ENCODE peak calls at places on chromosomes 13 and 19, in seven cellular contexts. One of them, this sample, is unnamed. For H3K36me3 and H3K4me1, the result is how much of the 10 kb centered on the place peaks cover.

GRCh38 chr13:97502192-97502591 is 68.2 kb downstream of the RAP2A start:
- DNase-seq in A673: no peak
- DNase-seq in psoas muscle: no peak
- DNase-seq in heart right ventricle: peak
- DNase-seq in tibial artery: peak
- DNase-seq in OCI-LY7: no peak
- DNase-seq in right lobe of liver: no peak
- DNase-seq in this sample: no peak

GRCh38 chr19:55563261-55563690 is 17.4 kb downstream of the ZNF579 start:
- DNase-seq in A673: no peak
- DNase-seq in psoas muscle: peak
- DNase-seq in heart right ventricle: peak
- DNase-seq in tibial artery: no peak
- DNase-seq in OCI-LY7: no peak
- DNase-seq in right lobe of liver: no peak
- DNase-seq in this sample: no peak

GRCh38 chr19:17794731-17795494 is at the start of gene B3GNT3:
- DNase-seq in A673: peak
- DNase-seq in psoas muscle: peak
- DNase-seq in heart right ventricle: no peak
- DNase-seq in tibial artery: no peak
- DNase-seq in OCI-LY7: no peak
- DNase-seq in right lobe of liver: peak
- DNase-seq in this sample: peak

GRCh38 chr13:25951831-25952230 is 100.0 kb downstream of the SHISA2 start:
- DNase-seq in A673: no peak
- DNase-seq in psoas muscle: no peak
- DNase-seq in heart right ventricle: no peak
- DNase-seq in tibial artery: no peak
- DNase-seq in OCI-LY7: no peak
- DNase-seq in right lobe of liver: no peak
- DNase-seq in this sample: no peak

GRCh38 chr13:33195693-33196464 is 89.7 kb downstream of the STARD13 start:
- DNase-seq in A673: no peak
- DNase-seq in psoas muscle: no peak
- DNase-seq in heart right ventricle: no peak
- DNase-seq in tibial artery: no peak
- DNase-seq in OCI-LY7: no peak
- DNase-seq in right lobe of liver: no peak
- DNase-seq in this sample: no peak

GRCh38 chr13:50668044-50668443 is 175.4 kb downstream of the DLEU7 start:
- DNase-seq in A673: no peak
- DNase-seq in psoas muscle: no peak
- DNase-seq in heart right ventricle: no peak
- DNase-seq in tibial artery: no peak
- DNase-seq in OCI-LY7: no peak
- DNase-seq in right lobe of liver: no peak
- DNase-seq in this sample: no peak

GRCh38 chr13:38582133-38582532 is 104.7 kb upstream of the FREM2 start:
- DNase-seq in A673: peak
- DNase-seq in psoas muscle: no peak
- DNase-seq in heart right ventricle: peak
- DNase-seq in tibial artery: no peak
- DNase-seq in OCI-LY7: peak
- DNase-seq in right lobe of liver: no peak
- DNase-seq in this sample: no peak

GRCh38 chr19:28553005-28553404 is 659.9 kb downstream of the UQCRFS1 start:
- DNase-seq in A673: no peak
- DNase-seq in psoas muscle: no peak
- DNase-seq in heart right ventricle: no peak
- DNase-seq in tibial artery: no peak
- DNase-seq in OCI-LY7: no peak
- DNase-seq in right lobe of liver: no peak
- DNase-seq in this sample: no peak

GRCh38 chr19:16951529-16951928 is 62.7 kb downstream of the F2RL3 start:
- DNase-seq in A673: no peak
- DNase-seq in psoas muscle: no peak
- DNase-seq in heart right ventricle: no peak
- DNase-seq in tibial artery: no peak
- DNase-seq in OCI-LY7: no peak
- DNase-seq in right lobe of liver: no peak
- DNase-seq in this sample: no peak

GRCh38 chr13:99086869-99087129 is 108.9 kb upstream of the DOCK9 start:
- DNase-seq in A673: peak
- DNase-seq in psoas muscle: no peak
- DNase-seq in heart right ventricle: no peak
- DNase-seq in tibial artery: no peak
- DNase-seq in OCI-LY7: no peak
- DNase-seq in right lobe of liver: peak
- DNase-seq in this sample: no peak

GRCh38 chr19:4012092-4012974 is 4.8 kb downstream of the PIAS4 start:
- DNase-seq in A673: no peak
- DNase-seq in psoas muscle: no peak
- DNase-seq in heart right ventricle: no peak
- DNase-seq in tibial artery: no peak
- DNase-seq in OCI-LY7: no peak
- DNase-seq in right lobe of liver: peak
- DNase-seq in this sample: no peak

GRCh38 chr13:30338952-30339351 is 31.6 kb upstream of the KATNAL1 start:
- DNase-seq in A673: no peak
- DNase-seq in psoas muscle: no peak
- DNase-seq in heart right ventricle: no peak
- DNase-seq in tibial artery: no peak
- DNase-seq in OCI-LY7: no peak
- DNase-seq in right lobe of liver: no peak
- DNase-seq in this sample: no peak

GRCh38 chr13:24747248-24748151 is 16.5 kb upstream of the RNF17 start:
- DNase-seq in A673: peak
- DNase-seq in psoas muscle: no peak
- DNase-seq in heart right ventricle: no peak
- DNase-seq in tibial artery: no peak
- DNase-seq in OCI-LY7: no peak
- DNase-seq in right lobe of liver: no peak
- DNase-seq in this sample: no peak

GRCh38 chr19:49194408-49194807 is 36.8 kb downstream of the TRPM4 start:
- DNase-seq in A673: no peak
- DNase-seq in psoas muscle: no peak
- DNase-seq in heart right ventricle: no peak
- DNase-seq in tibial artery: no peak
- DNase-seq in OCI-LY7: no peak
- DNase-seq in right lobe of liver: no peak
- DNase-seq in this sample: no peak

GRCh38 chr13:46852168-46852567 is 44.7 kb downstream of the HTR2A start:
- DNase-seq in A673: no peak
- DNase-seq in psoas muscle: no peak
- DNase-seq in heart right ventricle: no peak
- DNase-seq in tibial artery: no peak
- DNase-seq in OCI-LY7: no peak
- DNase-seq in right lobe of liver: no peak
- DNase-seq in this sample: no peak

GRCh38 chr13:109869312-109870237 is 83.2 kb upstream of the IRS2 start:
- DNase-seq in A673: no peak
- DNase-seq in psoas muscle: peak
- DNase-seq in heart right ventricle: peak
- DNase-seq in tibial artery: peak
- DNase-seq in OCI-LY7: no peak
- DNase-seq in right lobe of liver: peak
- DNase-seq in this sample: peak
- TF ChIP-seq CTCF in A673: no peak
- TF ChIP-seq CTCF in psoas muscle: no peak
- TF ChIP-seq CTCF in heart right ventricle: peak
- TF ChIP-seq CTCF in tibial artery: no peak
- TF ChIP-seq CTCF in OCI-LY7: no peak
- TF ChIP-seq CTCF in right lobe of liver: peak
- TF ChIP-seq CTCF in this sample: no peak

DNA sequence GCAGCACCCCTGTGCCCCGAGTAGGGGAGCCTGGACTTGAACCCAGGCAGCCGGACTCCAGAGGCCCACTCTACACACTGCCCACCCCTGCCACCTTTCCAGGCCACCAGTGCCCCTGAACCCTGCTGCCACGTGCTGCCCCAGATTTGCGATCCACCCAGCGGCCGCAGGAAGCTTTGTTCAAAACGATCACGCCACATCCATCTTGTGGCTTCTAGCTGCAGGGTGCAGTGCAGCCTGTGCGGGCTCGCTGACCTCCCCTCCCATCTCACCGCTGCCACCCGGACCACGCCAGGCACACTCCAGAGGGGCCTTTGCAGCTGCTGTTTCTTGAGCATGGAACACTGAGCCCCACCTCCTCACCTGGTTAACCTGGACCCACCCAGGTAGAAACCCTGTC is 3.8 kb downstream of the RAVER1 start:
- DNase-seq in A673: no peak
- DNase-seq in psoas muscle: no peak
- DNase-seq in heart right ventricle: no peak
- DNase-seq in tibial artery: no peak
- DNase-seq in OCI-LY7: no peak
- DNase-seq in right lobe of liver: no peak
- DNase-seq in this sample: no peak
- H3K36me3 ChIP-seq in A673: half or more
- H3K36me3 ChIP-seq in psoas muscle: under half
- H3K36me3 ChIP-seq in heart right ventricle: under half
- H3K36me3 ChIP-seq in tibial artery: half or more
- H3K36me3 ChIP-seq in OCI-LY7: half or more
- H3K36me3 ChIP-seq in right lobe of liver: under half
- H3K36me3 ChIP-seq in this sample: under half

GRCh38 chr19:34186205-34186604 is 13.9 kb downstream of the LSM14A start:
- DNase-seq in A673: no peak
- DNase-seq in psoas muscle: no peak
- DNase-seq in heart right ventricle: no peak
- DNase-seq in tibial artery: no peak
- DNase-seq in OCI-LY7: no peak
- DNase-seq in right lobe of liver: no peak
- DNase-seq in this sample: no peak
- H3K4me1 ChIP-seq in A673: under half
- H3K4me1 ChIP-seq in psoas muscle: half or more
- H3K4me1 ChIP-seq in heart right ventricle: half or more
- H3K4me1 ChIP-seq in tibial artery: half or more
- H3K4me1 ChIP-seq in OCI-LY7: half or more
- H3K4me1 ChIP-seq in right lobe of liver: under half
- H3K4me1 ChIP-seq in this sample: under half

DNA sequence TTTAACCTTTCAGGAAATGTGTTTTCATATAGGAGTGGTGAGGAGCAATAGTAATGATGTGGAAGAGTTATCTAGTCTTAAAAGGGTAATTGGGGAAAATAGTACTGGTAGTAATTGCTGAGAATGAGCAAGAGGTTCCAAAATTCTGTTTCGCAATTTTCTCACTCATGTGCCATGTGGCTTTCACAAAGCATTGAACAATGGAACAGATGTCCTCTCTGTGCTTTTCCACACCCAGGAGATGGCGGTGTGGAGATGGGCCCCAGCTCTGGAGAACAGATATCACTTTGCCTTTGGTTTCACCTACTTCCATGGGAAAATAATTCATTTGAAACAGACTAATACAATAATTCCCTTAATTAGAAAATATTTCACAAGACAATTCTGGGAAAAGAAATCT is 170.0 kb upstream of the SLC10A2 start:
- DNase-seq in A673: peak
- DNase-seq in psoas muscle: no peak
- DNase-seq in heart right ventricle: no peak
- DNase-seq in tibial artery: no peak
- DNase-seq in OCI-LY7: no peak
- DNase-seq in right lobe of liver: no peak
- DNase-seq in this sample: no peak
- TF ChIP-seq CTCF in A673: peak
- TF ChIP-seq CTCF in psoas muscle: no peak
- TF ChIP-seq CTCF in heart right ventricle: no peak
- TF ChIP-seq CTCF in tibial artery: no peak
- TF ChIP-seq CTCF in OCI-LY7: no peak
- TF ChIP-seq CTCF in right lobe of liver: no peak
- TF ChIP-seq CTCF in this sample: no peak